ENCODE peak calls at places on chromosomes 5 and 9, in ten cellular contexts. B is dorsolateral prefrontal cortex; Q is endodermal cell; D is heart right ventricle; R is bronchial epithelial cell; S is neural progenitor cell; A is glutamatergic neuron; N is mesothelial cell of epicardium; L is psoas muscle; O is activated CD8-positive, alpha-beta T cell treated with anti-CD3 and anti-CD28 coated beads for 36 hours. J is an unnamed sample.

GRCh38 chr5:66814146-66814991 is 218.2 kb downstream of the MAST4 start:
- DNase-seq in Q (peak), R (peak), A (no peak), D (peak), N (no peak), L (no peak), B (peak), S (peak), O (peak), J (peak)

GRCh38 chr9:11402621-11403020 is 789.8 kb upstream of the PTPRD start:
- DNase-seq in A (no peak), Q (no peak), D (no peak), R (no peak), S (no peak), L (no peak), O (no peak), B (no peak), N (no peak), J (no peak)

GRCh38 chr9:111514967-111515366 is 10.0 kb upstream of the ZNF483 start:
- DNase-seq in N (no peak), A (no peak), R (peak), L (no peak), B (no peak), D (no peak), S (no peak), O (no peak), Q (no peak), J (no peak)

GRCh38 chr5:73274121-73274520 is 101.1 kb downstream of the TMEM174 start:
- DNase-seq in R (no peak), A (no peak), B (no peak), D (no peak), L (no peak), O (no peak), S (no peak), N (no peak), Q (no peak), J (no peak)

GRCh38 chr5:44246986-44247385 is 142.2 kb downstream of the FGF10 start:
- DNase-seq in L (no peak), R (no peak), D (no peak), S (no peak), N (no peak), A (no peak), O (no peak), B (no peak), Q (no peak), J (no peak)

GRCh38 chr5:37833990-37834389 is 5.9 kb downstream of the GDNF start:
- DNase-seq in S (peak), D (no peak), O (no peak), B (no peak), Q (no peak), L (no peak), N (no peak), R (no peak), A (no peak), J (no peak)

GRCh38 chr5:2105141-2105540 is 222.4 kb upstream of the IRX4 start:
- DNase-seq in R (no peak), O (no peak), B (no peak), N (no peak), D (no peak), L (no peak), A (no peak), Q (no peak), S (no peak), J (no peak)

GRCh38 chr9:124708070-124708469 is 63.0 kb downstream of the NR6A1 start:
- DNase-seq in S (no peak), N (no peak), B (no peak), Q (no peak), R (no peak), D (no peak), O (no peak), L (no peak), A (no peak), J (no peak)

GRCh38 chr5:6395621-6396020 is 17.3 kb upstream of the MED10 start:
- DNase-seq in S (no peak), A (no peak), N (no peak), R (no peak), O (no peak), B (no peak), Q (peak), D (no peak), L (no peak), J (no peak)

GRCh38 chr5:58458851-58459275 is 1.0 kb downstream of the PLK2 start:
- DNase-seq in O (no peak), L (no peak), D (no peak), Q (no peak), N (no peak), B (no peak), A (no peak), S (no peak), R (peak), J (peak)

DNA sequence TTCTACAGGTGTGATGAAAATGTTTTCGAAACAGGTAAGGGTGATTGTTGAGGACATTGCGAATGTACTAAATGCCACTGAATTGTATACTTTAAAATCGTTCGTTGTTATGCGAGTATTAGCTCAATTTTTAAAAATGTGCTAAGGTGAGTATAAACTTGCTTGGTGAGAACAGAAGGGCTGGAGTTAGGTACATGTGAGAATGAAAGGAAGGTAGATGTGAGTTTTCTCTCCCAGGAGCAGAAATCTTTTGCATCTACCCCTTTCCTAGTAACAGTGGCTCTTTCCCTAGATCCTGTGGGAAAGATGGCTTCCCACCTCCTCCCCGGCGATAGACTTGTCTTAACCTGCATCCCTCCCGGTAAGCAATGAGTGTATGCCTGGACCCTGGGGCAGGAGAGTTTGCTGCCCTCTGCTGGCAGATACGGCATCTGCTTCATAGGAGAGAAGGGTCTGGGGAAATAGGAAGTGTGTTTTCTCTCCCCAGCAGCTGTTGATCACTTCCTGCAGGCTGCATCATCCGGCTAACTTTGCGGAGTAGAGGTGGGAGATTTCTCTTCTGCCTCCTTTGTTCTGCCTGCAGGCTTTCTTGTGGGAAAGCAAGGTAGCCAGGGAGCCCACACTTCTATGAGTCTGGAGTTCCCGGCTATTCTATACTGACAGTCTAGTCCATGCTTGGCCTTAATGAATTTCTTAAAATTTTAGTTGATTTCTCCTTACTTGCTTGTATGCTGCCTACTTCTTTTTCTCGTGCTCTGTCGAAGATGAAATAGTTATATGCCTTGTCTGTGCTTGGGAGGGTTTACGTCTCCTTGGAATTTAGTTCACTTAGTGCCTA is 373.3 kb upstream of the SEMA6A start:
- DNase-seq in B (no peak), N (no peak), Q (peak), A (peak), D (peak), S (peak), L (peak), O (peak), R (peak), J (peak)
- TF ChIP-seq CTCF in B (peak), N (no peak), Q (peak), A (peak), D (peak), S (peak), L (peak), O (peak), R (peak), J (peak)

DNA sequence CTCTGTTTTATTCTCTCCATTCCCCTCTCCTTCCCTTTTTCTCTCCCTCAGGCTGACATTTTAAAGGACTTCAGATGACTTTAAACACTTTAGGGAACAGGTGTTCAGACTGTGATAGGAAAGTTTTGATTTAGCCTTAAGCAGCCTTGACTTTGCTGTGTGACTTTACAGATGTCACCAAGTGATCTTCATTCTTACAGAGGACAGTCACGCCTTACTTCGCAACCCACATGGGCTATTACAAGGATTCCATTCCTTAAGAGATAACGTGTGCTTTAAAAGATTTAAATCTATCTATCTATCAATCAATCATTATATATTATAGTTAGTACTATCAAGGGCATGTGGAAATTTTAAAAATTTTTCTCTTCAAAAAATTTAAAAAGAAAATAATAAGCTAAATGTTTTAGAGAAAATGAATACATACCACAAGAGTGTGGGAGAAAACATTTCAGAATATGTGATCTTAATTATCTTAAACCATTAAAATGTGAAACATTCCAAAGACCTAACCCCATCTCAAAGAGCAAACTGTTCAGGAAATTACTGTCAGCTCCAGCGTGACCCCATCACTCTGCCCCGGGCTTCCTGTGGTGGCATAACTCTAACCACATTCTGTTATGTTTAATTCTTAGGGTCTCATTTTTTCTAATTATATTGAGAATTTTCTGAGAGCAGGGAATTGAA is 530.5 kb downstream of the SEMA5A start:
- DNase-seq in S (no peak), L (no peak), O (no peak), R (no peak), A (no peak), D (no peak), Q (no peak), B (no peak), N (no peak), J (no peak)
- TF ChIP-seq CTCF in S (no peak), L (no peak), O (no peak), R (no peak), A (no peak), D (no peak), Q (no peak), B (no peak), N (no peak), J (no peak)

GRCh38 chr9:92610470-92611420 is 59.2 kb downstream of the IPPK start:
- DNase-seq in A (no peak), Q (no peak), L (peak), N (no peak), O (no peak), D (peak), R (no peak), B (no peak), S (no peak), J (no peak)

GRCh38 chr9:92609142-92609500 is 60.8 kb downstream of the IPPK start:
- DNase-seq in O (no peak), Q (no peak), B (peak), D (no peak), L (no peak), N (no peak), R (no peak), A (no peak), S (peak), J (no peak)

GRCh38 chr9:92607088-92607487 is 62.8 kb downstream of the IPPK start:
- DNase-seq in N (no peak), D (no peak), O (no peak), L (no peak), Q (no peak), R (no peak), A (no peak), B (peak), S (no peak), J (peak)

GRCh38 chr9:92607773-92608172 is 62.2 kb downstream of the IPPK start:
- DNase-seq in N (no peak), S (no peak), O (no peak), A (no peak), R (no peak), D (no peak), B (no peak), Q (no peak), L (no peak), J (peak)

GRCh38 chr9:92608221-92609141 is 61.5 kb downstream of the IPPK start:
- DNase-seq in R (no peak), S (no peak), B (peak), N (no peak), O (no peak), Q (no peak), D (no peak), A (no peak), L (no peak), J (no peak)
- TF ChIP-seq CTCF in R (no peak), S (no peak), B (no peak), N (no peak), O (no peak), Q (no peak), D (no peak), A (no peak), L (no peak), J (no peak)

GRCh38 chr5:113448224-113448623 is 13.4 kb upstream of the TSSK1B start:
- DNase-seq in A (no peak), S (no peak), L (no peak), R (no peak), D (no peak), B (no peak), N (no peak), O (no peak), Q (no peak), J (no peak)

GRCh38 chr5:113450366-113451328 is 15.9 kb upstream of the TSSK1B start:
- DNase-seq in L (no peak), N (no peak), Q (no peak), D (no peak), R (no peak), O (no peak), S (no peak), B (no peak), A (no peak), J (no peak)

GRCh38 chr5:113451797-113452196 is 17.0 kb upstream of the TSSK1B start:
- DNase-seq in D (no peak), R (no peak), O (no peak), A (no peak), N (no peak), B (no peak), S (no peak), L (no peak), Q (no peak), J (peak)

GRCh38 chr5:113446358-113446927 is 11.7 kb upstream of the TSSK1B start:
- DNase-seq in S (no peak), B (no peak), Q (no peak), R (no peak), N (no peak), D (no peak), L (no peak), A (no peak), O (no peak), J (no peak)

GRCh38 chr5:113447651-113448050 is 12.9 kb upstream of the TSSK1B start:
- DNase-seq in A (peak), Q (no peak), B (peak), R (no peak), O (no peak), D (no peak), S (peak), N (no peak), L (no peak), J (no peak)
- TF ChIP-seq CTCF in A (peak), Q (peak), B (no peak), R (no peak), O (no peak), D (no peak), S (peak), N (no peak), L (no peak), J (no peak)

GRCh38 chr5:171309526-171310333 is 682 bp downstream of the TLX3 start:
- DNase-seq in B (peak), S (peak), D (no peak), A (peak), R (no peak), O (peak), L (peak), N (no peak), Q (peak), J (no peak)
- TF ChIP-seq CTCF in B (no peak), S (peak), D (peak), A (peak), R (peak), O (no peak), L (peak), N (peak), Q (peak), J (no peak)

GRCh38 chr9:98882569-98882923 is 61.2 kb upstream of the COL15A1 start:
- DNase-seq in O (no peak), Q (no peak), L (no peak), R (no peak), B (no peak), A (no peak), N (no peak), D (no peak), S (no peak), J (no peak)

GRCh38 chr9:98881356-98881755 is 62.4 kb upstream of the COL15A1 start:
- DNase-seq in N (no peak), O (no peak), L (no peak), D (no peak), Q (no peak), B (no peak), S (no peak), A (no peak), R (no peak), J (no peak)

GRCh38 chr9:98880311-98881015 is 63.2 kb upstream of the COL15A1 start:
- DNase-seq in S (no peak), N (no peak), B (no peak), D (no peak), L (peak), A (no peak), Q (no peak), O (no peak), R (no peak), J (no peak)

GRCh38 chr9:98879958-98880300 is 63.8 kb upstream of the COL15A1 start:
- DNase-seq in Q (no peak), A (no peak), R (no peak), D (no peak), S (no peak), L (peak), O (no peak), B (no peak), N (no peak), J (no peak)

GRCh38 chr9:98881836-98882568 is 61.7 kb upstream of the COL15A1 start:
- DNase-seq in R (no peak), D (no peak), Q (no peak), B (no peak), S (no peak), O (no peak), N (no peak), A (no peak), L (no peak), J (no peak)
- TF ChIP-seq CTCF in R (no peak), D (no peak), Q (peak), B (no peak), S (no peak), O (no peak), N (no peak), A (no peak), L (no peak), J (no peak)

DNA sequence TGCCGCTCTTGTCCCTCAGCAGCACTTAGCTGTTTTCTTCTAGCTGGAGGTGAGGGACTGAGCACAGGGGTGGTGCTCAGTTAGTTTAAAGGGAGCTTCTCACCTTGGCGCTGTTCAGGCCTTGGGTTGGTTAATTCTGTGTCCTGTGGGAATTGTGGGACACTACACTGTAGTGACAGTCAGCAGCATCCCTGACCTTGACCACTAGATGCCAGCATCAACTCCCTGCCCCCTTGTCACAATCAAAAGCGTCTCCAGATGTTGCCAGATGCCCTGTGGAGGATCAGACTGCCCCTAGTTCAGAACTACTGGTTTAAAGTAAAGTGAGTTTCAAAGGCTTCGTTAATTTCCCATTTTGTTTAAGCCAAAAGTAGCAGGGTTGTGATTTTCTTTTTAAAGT is 65.5 kb upstream of the DMRT3 start:
- DNase-seq in L (no peak), A (no peak), N (no peak), S (no peak), D (no peak), R (no peak), B (no peak), Q (peak), O (no peak), J (no peak)
- TF ChIP-seq CTCF in L (no peak), A (no peak), N (no peak), S (no peak), D (no peak), R (no peak), B (no peak), Q (peak), O (no peak), J (no peak)